ENCODE peak calls at places on chromosomes 13 and 19, in four cellular contexts. S, N, X and K are unnamed samples.

GRCh38 chr13:80612804-80613203 is 271.9 kb upstream of the SPRY2 start:
- DNase-seq in S (no peak), N (no peak), X (no peak), K (no peak)

GRCh38 chr19:49132974-49133609 is 13.7 kb downstream of the PPFIA3 start:
- DNase-seq in S (no peak), N (no peak), X (no peak), K (no peak)

GRCh38 chr13:96080676-96081075 is 9.2 kb upstream of the HS6ST3 start:
- DNase-seq in S (no peak), N (no peak), X (no peak), K (no peak)

GRCh38 chr13:23953860-23954512 is 56.7 kb upstream of the C1QTNF9B start:
- DNase-seq in S (no peak), N (no peak), X (no peak), K (no peak)

GRCh38 chr19:42092350-42092749 is 16.4 kb downstream of the ZNF574 start:
- DNase-seq in S (peak), N (peak), X (no peak), K (no peak)

GRCh38 chr19:44841255-44841654 is 4.8 kb upstream of the NECTIN2 start:
- DNase-seq in S (no peak), N (no peak), X (no peak), K (no peak)

GRCh38 chr13:112859817-112860190 is 109.2 kb upstream of the MCF2L start:
- DNase-seq in S (no peak), N (no peak), X (no peak), K (no peak)

GRCh38 chr13:114318624-114319023 is 4.3 kb downstream of the CHAMP1 start:
- DNase-seq in S (no peak), N (no peak), X (no peak), K (no peak)

GRCh38 chr19:55216461-55217198 is 7.3 kb upstream of the PTPRH start:
- DNase-seq in S (peak), N (peak), X (peak), K (peak)

GRCh38 chr13:50422181-50423148 is 407.2 kb downstream of the KCNRG start:
- DNase-seq in S (no peak), N (peak), X (no peak), K (no peak)

GRCh38 chr19:40716031-40716654 is 543 bp downstream of the COQ8B start:
- DNase-seq in S (no peak), N (peak), X (peak), K (no peak)

GRCh38 chr19:16335226-16335625 is 10.6 kb downstream of the KLF2 start:
- DNase-seq in S (no peak), N (no peak), X (no peak), K (no peak)

GRCh38 chr19:961866-962620 is 22.1 kb upstream of the WDR18 start:
- DNase-seq in S (no peak), N (no peak), X (no peak), K (no peak)

GRCh38 chr19:32800191-32800590 is 69.4 kb downstream of the SLC7A9 start:
- DNase-seq in S (no peak), N (no peak), X (no peak), K (no peak)

GRCh38 chr13:20442798-20443381 is 82.8 kb downstream of the CRYL1 start:
- DNase-seq in S (no peak), N (no peak), X (no peak), K (no peak)